ENCODE peak calls at places on chromosomes 6 and 20, in ten cellular contexts. F, W, T, G, I, C, A, J, R and M are unnamed samples.

GRCh38 chr6:10633216-10633615 is 61.2 kb downstream of the C6orf52 start:
- DNase-seq in F (no peak), W (no peak), T (no peak), G (no peak), I (no peak), C (no peak), A (peak), J (peak), R (no peak), M (peak)

GRCh38 chr20:12171927-12172581 is 254.4 kb downstream of the BTBD3 start:
- DNase-seq in F (no peak), W (no peak), T (no peak), G (peak), I (no peak), C (no peak), A (peak), J (peak), R (no peak), M (peak)

GRCh38 chr6:92428443-92428842 is 990.9 kb downstream of the EPHA7 start:
- DNase-seq in F (no peak), W (no peak), T (no peak), G (no peak), I (no peak), C (no peak), A (no peak), J (no peak), R (no peak), M (no peak)

GRCh38 chr20:25310268-25310920 is 62.5 kb downstream of the PYGB start:
- DNase-seq in F (no peak), W (no peak), T (peak), G (peak), I (peak), C (no peak), A (peak), J (peak), R (peak), M (peak)

GRCh38 chr6:144063246-144063743 is 32.1 kb downstream of the SF3B5 start:
- DNase-seq in F (no peak), W (no peak), T (no peak), G (peak), I (no peak), C (no peak), A (no peak), J (no peak), R (peak), M (no peak)

GRCh38 chr6:34664270-34664971 is 32.1 kb downstream of the ILRUN start:
- DNase-seq in F (no peak), W (no peak), T (no peak), G (no peak), I (no peak), C (no peak), A (peak), J (peak), R (no peak), M (peak)

GRCh38 chr6:130033999-130034814 is 15.8 kb downstream of the L3MBTL3 start:
- DNase-seq in F (no peak), W (no peak), T (no peak), G (no peak), I (no peak), C (no peak), A (peak), J (peak), R (no peak), M (peak)

GRCh38 chr6:44053760-44054556 is 73.3 kb downstream of the MRPL14 start:
- DNase-seq in F (no peak), W (no peak), T (no peak), G (no peak), I (no peak), C (no peak), A (peak), J (peak), R (no peak), M (peak)

GRCh38 chr6:106396426-106397220 is 36.1 kb downstream of the CRYBG1 start:
- DNase-seq in F (no peak), W (no peak), T (no peak), G (no peak), I (no peak), C (no peak), A (no peak), J (no peak), R (no peak), M (no peak)

GRCh38 chr20:32127347-32127746 is 17.8 kb downstream of the TM9SF4 start:
- DNase-seq in F (no peak), W (no peak), T (no peak), G (no peak), I (no peak), C (no peak), A (no peak), J (no peak), R (no peak), M (no peak)

GRCh38 chr6:125950293-125950692 is 6.3 kb upstream of the HINT3 start:
- DNase-seq in F (no peak), W (no peak), T (no peak), G (no peak), I (no peak), C (no peak), A (peak), J (no peak), R (no peak), M (peak)

GRCh38 chr6:89144358-89145041 is 1.4 kb upstream of the PM20D2 start:
- DNase-seq in F (no peak), W (no peak), T (no peak), G (no peak), I (no peak), C (no peak), A (no peak), J (no peak), R (no peak), M (no peak)

GRCh38 chr20:53068241-53068640 is 96.1 kb downstream of the TSHZ2 start:
- DNase-seq in F (no peak), W (no peak), T (no peak), G (no peak), I (no peak), C (no peak), A (no peak), J (no peak), R (no peak), M (no peak)

GRCh38 chr6:35359744-35360348 is 17.5 kb downstream of the PPARD start:
- DNase-seq in F (no peak), W (peak), T (no peak), G (no peak), I (peak), C (no peak), A (peak), J (peak), R (no peak), M (peak)

GRCh38 chr20:46352370-46352938 is 44.2 kb upstream of the CDH22 start:
- DNase-seq in F (no peak), W (no peak), T (no peak), G (no peak), I (no peak), C (no peak), A (no peak), J (no peak), R (no peak), M (no peak)

GRCh38 chr20:4896971-4897497 is 104.3 kb downstream of the SLC23A2 start:
- DNase-seq in F (no peak), W (no peak), T (no peak), G (peak), I (no peak), C (no peak), A (no peak), J (no peak), R (peak), M (no peak)

GRCh38 chr20:58481541-58482021 is 33.6 kb downstream of the APCDD1L start:
- DNase-seq in F (no peak), W (no peak), T (peak), G (no peak), I (peak), C (peak), A (peak), J (peak), R (peak), M (peak)

GRCh38 chr6:24140572-24140971 is 14.6 kb downstream of the NRSN1 start:
- DNase-seq in F (no peak), W (no peak), T (no peak), G (no peak), I (peak), C (no peak), A (no peak), J (no peak), R (no peak), M (no peak)

GRCh38 chr20:63708301-63709148 is 686 bp downstream of the ZGPAT start:
- DNase-seq in F (no peak), W (no peak), T (no peak), G (peak), I (no peak), C (no peak), A (no peak), J (no peak), R (peak), M (no peak)

GRCh38 chr20:3828798-3829197 is 8.5 kb downstream of the AP5S1 start:
- DNase-seq in F (no peak), W (no peak), T (no peak), G (no peak), I (no peak), C (no peak), A (no peak), J (no peak), R (no peak), M (no peak)

GRCh38 chr6:18432180-18432579 is 45.0 kb downstream of the RNF144B start:
- DNase-seq in F (no peak), W (no peak), T (no peak), G (no peak), I (no peak), C (no peak), A (peak), J (peak), R (no peak), M (peak)